ENCODE peak calls at places on chromosome 2, in five cellular contexts. E is fibroblast of villous mesenchyme, Q is AG10803, T is PC-3, U is upper lobe of right lung. A is an unnamed sample.

GRCh38 chr2:41127351-41127750 is 675.5 kb upstream of the SLC8A1 start:
- DNase-seq in E (no peak), Q (no peak), T (no peak), U (no peak), A (no peak)

GRCh38 chr2:65081232-65081685 is 25.0 kb downstream of the CEP68 start:
- DNase-seq in E (no peak), Q (no peak), T (no peak), U (no peak), A (no peak)

GRCh38 chr2:220188031-220188430 is 560.6 kb downstream of the SLC4A3 start:
- DNase-seq in E (peak; percentile 14), Q (peak; percentile 61), T (peak; percentile 98), U (no peak), A (no peak)

GRCh38 chr2:182372661-182373060 is 54.2 kb downstream of the PDE1A start:
- DNase-seq in E (peak; percentile 83), Q (peak; percentile 88), T (peak; percentile 90), U (no peak), A (peak; percentile 70)

GRCh38 chr2:118098307-118098706 is 10.0 kb downstream of the INSIG2 start:
- DNase-seq in E (no peak), Q (no peak), T (no peak), U (no peak), A (no peak)

GRCh38 chr2:241062342-241063092 is 39.6 kb downstream of the MTERF4 start:
- DNase-seq in E (no peak), Q (no peak), T (no peak), U (peak; percentile 63), A (no peak)

GRCh38 chr2:1612391-1613077 is 131.8 kb downstream of the PXDN start:
- DNase-seq in E (no peak), Q (no peak), T (no peak), U (peak; percentile 17), A (no peak)

GRCh38 chr2:128646091-128646490 is 327.4 kb upstream of the HS6ST1 start:
- DNase-seq in E (no peak), Q (no peak), T (no peak), U (peak; percentile 42), A (no peak)

GRCh38 chr2:124489686-124490085 is 464.6 kb downstream of the CNTNAP5 start:
- DNase-seq in E (no peak), Q (no peak), T (no peak), U (no peak), A (no peak)

GRCh38 chr2:231673348-231673770 is 35.0 kb upstream of the PTMA start:
- DNase-seq in E (peak; percentile 77), Q (peak; percentile 33), T (no peak), U (peak; percentile 93), A (no peak)

GRCh38 chr2:158011055-158011771 is 90.5 kb upstream of the UPP2 start:
- DNase-seq in E (no peak), Q (no peak), T (peak; percentile 90), U (no peak), A (no peak)

GRCh38 chr2:174120346-174120745 is 128.0 kb downstream of the OLA1 start:
- DNase-seq in E (peak; percentile 34), Q (no peak), T (peak; percentile 90), U (no peak), A (no peak)

GRCh38 chr2:51103205-51103604 is 71.3 kb upstream of the NRXN1 start:
- DNase-seq in E (no peak), Q (peak; percentile 11), T (peak; percentile 75), U (peak; percentile 57), A (no peak)

GRCh38 chr2:120576509-120577474 is 158.9 kb upstream of the GLI2 start:
- DNase-seq in E (peak; percentile 21), Q (peak; percentile 65), T (peak; percentile 10), U (no peak), A (no peak)

DNA sequence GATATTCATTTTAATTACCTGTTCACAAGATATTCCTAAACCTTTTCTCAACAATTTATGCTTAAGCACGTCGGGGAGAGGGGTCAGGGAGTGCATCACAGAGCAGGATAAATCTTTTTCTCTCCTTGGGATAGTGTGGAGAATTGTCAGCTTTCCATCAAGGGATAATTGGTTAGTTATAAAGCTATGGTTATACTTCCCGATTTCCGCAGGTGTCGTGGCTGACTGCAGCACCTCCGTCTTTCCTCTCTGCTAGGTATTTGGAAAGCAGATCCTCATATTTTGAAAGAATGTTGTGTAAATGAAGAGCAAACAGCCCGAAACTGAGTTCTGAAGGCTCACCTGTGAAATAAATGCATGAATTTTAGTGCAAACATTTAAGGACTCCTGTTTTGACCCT is 778 bp downstream of the DYNC2LI1 start:
- DNase-seq in E (no peak), Q (no peak), T (no peak), U (no peak), A (no peak)
- H3K4me3 ChIP-seq in E (peak overlapping the region; percentile 93), Q (peak overlapping the region; percentile 96), T (peak overlapping the region; percentile 84), U (peak overlapping the region; percentile 76), A (peak overlapping the region; percentile 87)

GRCh38 chr2:100875516-100876230 is 55.7 kb downstream of the NPAS2 start:
- DNase-seq in E (no peak), Q (no peak), T (no peak), U (peak; percentile 71), A (peak; percentile 95)

GRCh38 chr2:100868083-100868482 is 48.1 kb downstream of the NPAS2 start:
- DNase-seq in E (no peak), Q (no peak), T (no peak), U (no peak), A (no peak)

GRCh38 chr2:100869146-100869545 is 49.2 kb downstream of the NPAS2 start:
- DNase-seq in E (no peak), Q (no peak), T (peak; percentile 20), U (no peak), A (no peak)

GRCh38 chr2:100865819-100866462 is 46.0 kb downstream of the NPAS2 start:
- DNase-seq in E (peak; percentile 76), Q (peak; percentile 42), T (peak; percentile 91), U (no peak), A (no peak)

GRCh38 chr2:100870652-100871531 is 51.0 kb downstream of the NPAS2 start:
- DNase-seq in E (no peak), Q (no peak), T (peak; percentile 43), U (no peak), A (no peak)
- TF ChIP-seq CTCF in E (peak; percentile 28), Q (peak; percentile 20), T (peak; percentile 73), U (peak; percentile 24), A (peak; percentile 40)

GRCh38 chr2:176105078-176105726 is 1.9 kb upstream of the HOXD11 start:
- DNase-seq in E (peak; percentile 47), Q (no peak), T (no peak), U (no peak), A (no peak)
- H3K4me3 ChIP-seq in E (peak overlapping the region; percentile 63), Q (no peak overlapping the region), T (no peak overlapping the region), U (no peak overlapping the region), A (no peak overlapping the region)

GRCh38 chr2:240013343-240013742 is 11.8 kb downstream of the NDUFA10 start:
- DNase-seq in E (peak; percentile 13), Q (peak; percentile 23), T (peak; percentile 48), U (no peak), A (no peak)
- TF ChIP-seq CTCF in E (peak; percentile 37), Q (peak; percentile 45), T (peak; percentile 51), U (peak; percentile 9), A (peak; percentile 42)

DNA sequence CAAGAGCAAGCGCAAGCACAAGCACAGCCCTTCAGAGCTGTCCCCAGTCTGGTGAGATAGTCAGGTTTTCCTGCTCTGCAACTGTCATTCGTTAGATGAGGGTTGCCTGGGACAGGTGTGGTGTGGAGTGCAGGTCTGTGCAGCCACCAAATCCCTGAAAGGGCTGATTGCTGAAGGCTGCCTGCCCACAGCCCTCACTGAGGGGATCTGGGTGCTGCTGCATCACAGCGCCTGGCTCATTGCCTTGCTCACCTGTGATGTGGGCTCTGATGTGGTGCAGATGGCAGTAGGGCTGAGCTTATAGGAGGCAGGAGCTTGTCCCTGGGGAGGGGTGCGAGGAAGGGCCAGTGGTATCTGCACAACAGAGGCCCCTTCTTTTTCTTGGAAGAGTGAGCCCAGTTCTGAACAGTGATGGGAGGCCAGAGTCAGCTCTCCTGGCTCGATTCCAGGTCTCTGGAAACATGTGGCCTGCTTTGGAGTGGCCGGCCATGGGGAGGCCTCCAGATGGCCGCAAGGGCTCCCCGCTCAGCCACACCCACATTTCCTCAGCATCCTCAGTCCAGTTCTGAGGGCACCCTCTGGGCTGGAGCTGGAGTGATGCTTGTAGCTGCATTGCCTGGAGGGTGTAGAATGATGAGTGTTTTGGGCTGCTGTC is 11.4 kb downstream of the UBE2F start:
- DNase-seq in E (peak; percentile 58), Q (peak; percentile 49), T (no peak), U (no peak), A (no peak)
- H3K4me3 ChIP-seq in E (no peak overlapping the region), Q (no peak overlapping the region), T (no peak overlapping the region), U (no peak overlapping the region), A (no peak overlapping the region)

DNA sequence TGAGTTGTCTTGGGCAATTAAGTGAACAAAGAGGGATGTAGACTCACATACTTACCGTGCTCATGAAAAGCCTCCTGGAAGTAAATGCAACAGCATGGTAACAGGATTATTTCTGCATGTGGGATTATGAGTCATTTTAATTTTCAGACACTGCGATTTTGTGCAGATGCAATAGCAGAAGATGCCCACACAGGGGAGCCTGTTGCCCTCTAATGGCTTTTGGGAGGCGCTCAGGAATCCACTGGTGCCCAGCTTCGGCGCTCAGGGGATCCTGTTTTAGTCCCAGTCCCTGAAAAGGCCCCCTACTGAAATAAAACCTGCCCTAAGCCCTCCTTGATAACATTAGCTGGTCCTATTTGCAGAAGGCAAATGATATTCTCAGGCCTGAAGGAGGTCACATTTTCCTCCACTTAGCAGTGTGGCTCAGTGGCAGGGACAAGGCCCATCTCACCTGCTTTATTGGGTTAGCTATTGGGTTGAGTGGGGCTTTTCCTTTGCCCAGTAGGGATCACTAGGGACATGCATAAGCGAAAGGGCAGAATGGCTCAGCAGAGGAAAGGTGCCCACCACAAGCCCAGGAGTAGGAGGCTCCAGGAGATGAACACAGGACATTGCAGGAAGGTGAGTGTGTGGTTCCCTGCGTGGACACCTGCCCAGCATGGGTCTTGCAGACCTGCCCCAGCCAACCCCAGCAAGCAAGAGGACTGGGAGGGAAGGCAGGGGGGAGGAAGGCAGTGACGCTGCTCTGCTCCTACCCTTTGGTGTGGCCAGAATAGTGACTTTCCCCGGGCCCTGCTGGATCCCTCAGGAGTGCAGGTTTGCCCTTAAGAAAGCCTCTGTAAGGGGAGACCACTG is 26.5 kb upstream of the KCNS3 start:
- DNase-seq in E (peak; percentile 66), Q (peak; percentile 72), T (peak; percentile 79), U (no peak), A (peak; percentile 85)
- TF ChIP-seq CTCF in E (peak; percentile 89), Q (peak; percentile 98), T (peak; percentile 92), U (peak; percentile 90), A (peak; percentile 88)

DNA sequence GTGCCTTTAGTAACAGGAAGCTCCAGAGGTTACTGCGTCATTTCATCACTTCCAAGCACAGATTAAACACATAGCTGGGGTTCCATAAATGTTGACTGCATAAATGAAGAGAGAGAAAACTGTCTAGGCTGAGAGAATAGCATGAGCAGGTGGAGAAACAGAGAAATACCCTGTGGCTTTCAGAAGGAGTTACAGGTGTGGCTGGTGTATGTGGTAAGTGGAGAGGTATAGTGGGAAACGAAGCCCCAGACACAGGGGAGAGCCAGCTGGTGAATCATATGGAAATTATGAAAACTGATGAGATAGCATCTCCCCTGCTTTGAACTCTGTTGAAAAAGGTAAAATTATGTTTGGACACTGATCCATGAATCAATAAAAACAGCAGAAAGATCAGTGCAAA is 807.4 kb upstream of the POU3F3 start:
- DNase-seq in E (no peak), Q (no peak), T (no peak), U (no peak), A (no peak)
- H3K4me3 ChIP-seq in E (no peak overlapping the region), Q (no peak overlapping the region), T (no peak overlapping the region), U (no peak overlapping the region), A (no peak overlapping the region)